ENCODE peak calls at places on chromosomes 1 and 21, in nine cellular contexts. One of them, this sample, is unnamed.

GRCh38 chr1:40693425-40693824 is 1.9 kb downstream of the NFYC start:
- DNase-seq in testis: no peak
- DNase-seq in GM12864: no peak
- DNase-seq in endothelial cell: no peak
- DNase-seq in cardiac fibroblast: no peak
- DNase-seq in A673: no peak
- DNase-seq in activated B cell treated with CpG ODN at 0.5 μM for 24 hours: no peak
- DNase-seq in fibroblast of mammary gland: no peak
- DNase-seq in WTC11: no peak
- DNase-seq in this sample: no peak

GRCh38 chr1:172949096-172949495 is 101.6 kb downstream of the TNFSF18 start:
- DNase-seq in testis: no peak
- DNase-seq in A673: no peak
- DNase-seq in GM12864: no peak
- DNase-seq in cardiac fibroblast: no peak
- DNase-seq in activated B cell treated with CpG ODN at 0.5 μM for 24 hours: no peak
- DNase-seq in fibroblast of mammary gland: no peak
- DNase-seq in endothelial cell: no peak
- DNase-seq in WTC11: no peak
- DNase-seq in this sample: no peak

GRCh38 chr1:155177192-155177917 is 3.7 kb downstream of the TRIM46 start:
- DNase-seq in activated B cell treated with CpG ODN at 0.5 μM for 24 hours: no peak
- DNase-seq in testis: no peak
- DNase-seq in cardiac fibroblast: no peak
- DNase-seq in endothelial cell: peak
- DNase-seq in fibroblast of mammary gland: no peak
- DNase-seq in A673: no peak
- DNase-seq in GM12864: no peak
- DNase-seq in WTC11: no peak
- DNase-seq in this sample: no peak

GRCh38 chr1:158095737-158096335 is 84.9 kb upstream of the CD1D start:
- DNase-seq in GM12864: no peak
- DNase-seq in activated B cell treated with CpG ODN at 0.5 μM for 24 hours: no peak
- DNase-seq in A673: peak
- DNase-seq in testis: peak
- DNase-seq in endothelial cell: peak
- DNase-seq in WTC11: peak
- DNase-seq in fibroblast of mammary gland: peak
- DNase-seq in cardiac fibroblast: peak
- DNase-seq in this sample: peak

GRCh38 chr1:45972621-45973020 is 159.8 kb downstream of the PIK3R3 start:
- DNase-seq in activated B cell treated with CpG ODN at 0.5 μM for 24 hours: no peak
- DNase-seq in A673: no peak
- DNase-seq in testis: no peak
- DNase-seq in GM12864: no peak
- DNase-seq in fibroblast of mammary gland: no peak
- DNase-seq in WTC11: no peak
- DNase-seq in endothelial cell: no peak
- DNase-seq in cardiac fibroblast: no peak
- DNase-seq in this sample: no peak

GRCh38 chr1:6954596-6954995 is 169.3 kb downstream of the CAMTA1 start:
- DNase-seq in activated B cell treated with CpG ODN at 0.5 μM for 24 hours: no peak
- DNase-seq in cardiac fibroblast: no peak
- DNase-seq in A673: no peak
- DNase-seq in GM12864: no peak
- DNase-seq in fibroblast of mammary gland: no peak
- DNase-seq in WTC11: no peak
- DNase-seq in testis: no peak
- DNase-seq in endothelial cell: no peak
- DNase-seq in this sample: no peak

GRCh38 chr1:164602480-164603093 is 43.6 kb downstream of the PBX1 start:
- DNase-seq in A673: peak
- DNase-seq in testis: peak
- DNase-seq in fibroblast of mammary gland: peak
- DNase-seq in endothelial cell: no peak
- DNase-seq in GM12864: no peak
- DNase-seq in activated B cell treated with CpG ODN at 0.5 μM for 24 hours: no peak
- DNase-seq in WTC11: peak
- DNase-seq in cardiac fibroblast: no peak
- DNase-seq in this sample: no peak

GRCh38 chr1:161164901-161165620 is 1.2 kb upstream of the PPOX start:
- DNase-seq in activated B cell treated with CpG ODN at 0.5 μM for 24 hours: no peak
- DNase-seq in cardiac fibroblast: no peak
- DNase-seq in A673: no peak
- DNase-seq in testis: no peak
- DNase-seq in GM12864: no peak
- DNase-seq in endothelial cell: no peak
- DNase-seq in fibroblast of mammary gland: no peak
- DNase-seq in WTC11: no peak
- DNase-seq in this sample: no peak

GRCh38 chr1:199463521-199464127 is 563.9 kb upstream of the NR5A2 start:
- DNase-seq in GM12864: peak
- DNase-seq in fibroblast of mammary gland: peak
- DNase-seq in testis: no peak
- DNase-seq in A673: peak
- DNase-seq in activated B cell treated with CpG ODN at 0.5 μM for 24 hours: no peak
- DNase-seq in cardiac fibroblast: peak
- DNase-seq in WTC11: peak
- DNase-seq in endothelial cell: peak
- DNase-seq in this sample: peak

GRCh38 chr1:199460933-199461332 is 566.6 kb upstream of the NR5A2 start:
- DNase-seq in WTC11: no peak
- DNase-seq in GM12864: no peak
- DNase-seq in activated B cell treated with CpG ODN at 0.5 μM for 24 hours: no peak
- DNase-seq in testis: no peak
- DNase-seq in endothelial cell: no peak
- DNase-seq in fibroblast of mammary gland: no peak
- DNase-seq in A673: peak
- DNase-seq in cardiac fibroblast: peak
- DNase-seq in this sample: no peak
- TF ChIP-seq CTCF in WTC11: no peak
- TF ChIP-seq CTCF in GM12864: no peak
- TF ChIP-seq CTCF in activated B cell treated with CpG ODN at 0.5 μM for 24 hours: no peak
- TF ChIP-seq CTCF in testis: no peak
- TF ChIP-seq CTCF in endothelial cell: no peak
- TF ChIP-seq CTCF in fibroblast of mammary gland: peak
- TF ChIP-seq CTCF in A673: no peak
- TF ChIP-seq CTCF in cardiac fibroblast: peak
- TF ChIP-seq CTCF in this sample: no peak

GRCh38 chr1:230916607-230917283 is 48.4 kb upstream of the C1orf198 start:
- DNase-seq in endothelial cell: no peak
- DNase-seq in activated B cell treated with CpG ODN at 0.5 μM for 24 hours: no peak
- DNase-seq in GM12864: no peak
- DNase-seq in WTC11: no peak
- DNase-seq in testis: no peak
- DNase-seq in cardiac fibroblast: no peak
- DNase-seq in A673: no peak
- DNase-seq in fibroblast of mammary gland: no peak
- DNase-seq in this sample: no peak

GRCh38 chr1:230919201-230919600 is 50.9 kb upstream of the C1orf198 start:
- DNase-seq in activated B cell treated with CpG ODN at 0.5 μM for 24 hours: no peak
- DNase-seq in fibroblast of mammary gland: no peak
- DNase-seq in endothelial cell: no peak
- DNase-seq in A673: peak
- DNase-seq in testis: no peak
- DNase-seq in cardiac fibroblast: no peak
- DNase-seq in WTC11: no peak
- DNase-seq in GM12864: no peak
- DNase-seq in this sample: no peak

GRCh38 chr1:230917284-230918135 is 49.2 kb upstream of the C1orf198 start:
- DNase-seq in WTC11: peak
- DNase-seq in cardiac fibroblast: peak
- DNase-seq in fibroblast of mammary gland: peak
- DNase-seq in A673: peak
- DNase-seq in activated B cell treated with CpG ODN at 0.5 μM for 24 hours: peak
- DNase-seq in GM12864: peak
- DNase-seq in testis: peak
- DNase-seq in endothelial cell: peak
- DNase-seq in this sample: peak

GRCh38 chr1:230926182-230926581 is 52.5 kb downstream of the TTC13 start:
- DNase-seq in fibroblast of mammary gland: no peak
- DNase-seq in cardiac fibroblast: no peak
- DNase-seq in WTC11: no peak
- DNase-seq in testis: no peak
- DNase-seq in A673: no peak
- DNase-seq in activated B cell treated with CpG ODN at 0.5 μM for 24 hours: no peak
- DNase-seq in endothelial cell: no peak
- DNase-seq in GM12864: no peak
- DNase-seq in this sample: no peak

GRCh38 chr1:230922620-230923019 is 54.3 kb upstream of the C1orf198 start:
- DNase-seq in WTC11: no peak
- DNase-seq in endothelial cell: no peak
- DNase-seq in activated B cell treated with CpG ODN at 0.5 μM for 24 hours: no peak
- DNase-seq in A673: no peak
- DNase-seq in GM12864: no peak
- DNase-seq in fibroblast of mammary gland: peak
- DNase-seq in cardiac fibroblast: no peak
- DNase-seq in testis: no peak
- DNase-seq in this sample: no peak
- TF ChIP-seq CTCF in WTC11: no peak
- TF ChIP-seq CTCF in endothelial cell: no peak
- TF ChIP-seq CTCF in activated B cell treated with CpG ODN at 0.5 μM for 24 hours: no peak
- TF ChIP-seq CTCF in A673: peak
- TF ChIP-seq CTCF in GM12864: no peak
- TF ChIP-seq CTCF in fibroblast of mammary gland: no peak
- TF ChIP-seq CTCF in cardiac fibroblast: no peak
- TF ChIP-seq CTCF in testis: no peak
- TF ChIP-seq CTCF in this sample: no peak

GRCh38 chr1:235838021-235838420 is 28.7 kb downstream of the LYST start:
- DNase-seq in A673: no peak
- DNase-seq in fibroblast of mammary gland: no peak
- DNase-seq in WTC11: no peak
- DNase-seq in testis: no peak
- DNase-seq in endothelial cell: no peak
- DNase-seq in cardiac fibroblast: no peak
- DNase-seq in GM12864: no peak
- DNase-seq in activated B cell treated with CpG ODN at 0.5 μM for 24 hours: no peak
- DNase-seq in this sample: no peak

GRCh38 chr1:235844776-235845175 is 21.9 kb downstream of the LYST start:
- DNase-seq in GM12864: no peak
- DNase-seq in endothelial cell: no peak
- DNase-seq in WTC11: no peak
- DNase-seq in fibroblast of mammary gland: no peak
- DNase-seq in testis: no peak
- DNase-seq in activated B cell treated with CpG ODN at 0.5 μM for 24 hours: no peak
- DNase-seq in cardiac fibroblast: no peak
- DNase-seq in A673: no peak
- DNase-seq in this sample: no peak

GRCh38 chr1:235841938-235842545 is 24.7 kb downstream of the LYST start:
- DNase-seq in testis: no peak
- DNase-seq in GM12864: no peak
- DNase-seq in cardiac fibroblast: no peak
- DNase-seq in WTC11: no peak
- DNase-seq in endothelial cell: no peak
- DNase-seq in activated B cell treated with CpG ODN at 0.5 μM for 24 hours: no peak
- DNase-seq in fibroblast of mammary gland: no peak
- DNase-seq in A673: no peak
- DNase-seq in this sample: peak

GRCh38 chr1:235843458-235843857 is 23.2 kb downstream of the LYST start:
- DNase-seq in fibroblast of mammary gland: peak
- DNase-seq in WTC11: no peak
- DNase-seq in cardiac fibroblast: peak
- DNase-seq in GM12864: no peak
- DNase-seq in A673: peak
- DNase-seq in activated B cell treated with CpG ODN at 0.5 μM for 24 hours: no peak
- DNase-seq in testis: no peak
- DNase-seq in endothelial cell: no peak
- DNase-seq in this sample: peak
- TF ChIP-seq CTCF in fibroblast of mammary gland: peak
- TF ChIP-seq CTCF in WTC11: no peak
- TF ChIP-seq CTCF in cardiac fibroblast: peak
- TF ChIP-seq CTCF in GM12864: peak
- TF ChIP-seq CTCF in A673: peak
- TF ChIP-seq CTCF in activated B cell treated with CpG ODN at 0.5 μM for 24 hours: no peak
- TF ChIP-seq CTCF in testis: peak
- TF ChIP-seq CTCF in endothelial cell: no peak
- TF ChIP-seq CTCF in this sample: peak

GRCh38 chr21:31780944-31781343 is 49.0 kb upstream of the SCAF4 start:
- DNase-seq in endothelial cell: no peak
- DNase-seq in fibroblast of mammary gland: no peak
- DNase-seq in testis: no peak
- DNase-seq in WTC11: no peak
- DNase-seq in GM12864: no peak
- DNase-seq in activated B cell treated with CpG ODN at 0.5 μM for 24 hours: no peak
- DNase-seq in cardiac fibroblast: no peak
- DNase-seq in A673: no peak
- DNase-seq in this sample: no peak
- TF ChIP-seq CTCF in endothelial cell: no peak
- TF ChIP-seq CTCF in fibroblast of mammary gland: no peak
- TF ChIP-seq CTCF in testis: no peak
- TF ChIP-seq CTCF in WTC11: no peak
- TF ChIP-seq CTCF in GM12864: peak
- TF ChIP-seq CTCF in activated B cell treated with CpG ODN at 0.5 μM for 24 hours: no peak
- TF ChIP-seq CTCF in cardiac fibroblast: no peak
- TF ChIP-seq CTCF in A673: no peak
- TF ChIP-seq CTCF in this sample: no peak

GRCh38 chr1:16915627-16915973 is 6.1 kb upstream of the CROCC start:
- DNase-seq in testis: no peak
- DNase-seq in cardiac fibroblast: peak
- DNase-seq in endothelial cell: no peak
- DNase-seq in A673: peak
- DNase-seq in fibroblast of mammary gland: peak
- DNase-seq in WTC11: no peak
- DNase-seq in activated B cell treated with CpG ODN at 0.5 μM for 24 hours: no peak
- DNase-seq in GM12864: no peak
- DNase-seq in this sample: no peak
- TF ChIP-seq CTCF in testis: no peak
- TF ChIP-seq CTCF in cardiac fibroblast: peak
- TF ChIP-seq CTCF in endothelial cell: no peak
- TF ChIP-seq CTCF in A673: no peak
- TF ChIP-seq CTCF in fibroblast of mammary gland: peak
- TF ChIP-seq CTCF in WTC11: no peak
- TF ChIP-seq CTCF in activated B cell treated with CpG ODN at 0.5 μM for 24 hours: no peak
- TF ChIP-seq CTCF in GM12864: no peak
- TF ChIP-seq CTCF in this sample: no peak

DNA sequence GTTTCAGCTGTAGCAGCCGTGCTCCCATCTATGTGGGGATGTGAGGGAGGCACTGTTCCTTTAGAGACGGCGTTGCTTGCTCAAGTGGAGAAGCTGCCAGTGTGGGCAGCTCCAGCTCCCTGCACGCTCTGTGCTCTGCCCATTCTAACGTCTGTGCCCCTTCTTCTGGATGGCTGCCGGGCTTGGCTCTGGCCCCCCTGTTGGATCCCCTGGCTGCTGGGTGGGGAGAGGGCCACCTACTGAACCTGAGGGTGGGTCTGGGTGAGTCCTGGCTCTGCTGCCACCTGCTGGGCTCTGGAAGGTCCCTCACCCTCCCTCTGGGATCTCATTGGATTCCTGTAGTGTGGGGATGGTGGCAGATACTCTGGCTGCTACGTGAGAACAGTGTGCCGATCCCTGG is 5.0 kb downstream of the PFKL start:
- DNase-seq in A673: peak
- DNase-seq in activated B cell treated with CpG ODN at 0.5 μM for 24 hours: peak
- DNase-seq in testis: peak
- DNase-seq in GM12864: no peak
- DNase-seq in fibroblast of mammary gland: peak
- DNase-seq in endothelial cell: peak
- DNase-seq in cardiac fibroblast: peak
- DNase-seq in WTC11: peak
- DNase-seq in this sample: peak
- TF ChIP-seq CTCF in A673: peak
- TF ChIP-seq CTCF in activated B cell treated with CpG ODN at 0.5 μM for 24 hours: no peak
- TF ChIP-seq CTCF in testis: peak
- TF ChIP-seq CTCF in GM12864: peak
- TF ChIP-seq CTCF in fibroblast of mammary gland: peak
- TF ChIP-seq CTCF in endothelial cell: peak
- TF ChIP-seq CTCF in cardiac fibroblast: peak
- TF ChIP-seq CTCF in WTC11: peak
- TF ChIP-seq CTCF in this sample: peak